ENCODE peak calls at places on chromosomes 12 and 14, in four cellular contexts. G is naive thymus-derived CD4-positive, alpha-beta T cell; O is stomach; M is IMR-90. L is an unnamed sample.

GRCh38 chr12:24045816-24046257 is 96.4 kb upstream of the SOX5 start:
- DNase-seq in M (peak), O (no peak), G (no peak), L (no peak)

GRCh38 chr14:49134940-49135339 is 451.2 kb downstream of the RPS29 start:
- DNase-seq in G (no peak), M (no peak), O (no peak), L (no peak)

GRCh38 chr12:124637586-124637985 is 70.2 kb upstream of the NCOR2 start:
- DNase-seq in G (no peak), O (peak), M (no peak), L (no peak)

GRCh38 chr12:108568653-108569154 is 6.3 kb downstream of the ISCU start:
- DNase-seq in M (no peak), G (peak), O (no peak), L (peak)

GRCh38 chr12:92779902-92780301 is 77.1 kb downstream of the PLEKHG7 start:
- DNase-seq in M (no peak), O (no peak), G (no peak), L (no peak)

GRCh38 chr14:74239848-74240793 is 872 bp downstream of the VSX2 start:
- DNase-seq in O (no peak), G (no peak), M (no peak), L (no peak)

GRCh38 chr12:98059659-98060343 is 455.6 kb upstream of the TMPO start:
- DNase-seq in G (no peak), O (no peak), M (no peak), L (no peak)

GRCh38 chr14:76348898-76349297 is 27.0 kb upstream of the ESRRB start:
- DNase-seq in M (peak), G (no peak), O (no peak), L (no peak)

GRCh38 chr12:112906712-112907414 is at the start of gene OAS1:
- DNase-seq in O (peak), M (peak), G (peak), L (peak)

GRCh38 chr14:20328705-20329104 is 4.4 kb downstream of the CCNB1IP1 start:
- DNase-seq in M (no peak), G (no peak), O (no peak), L (no peak)

GRCh38 chr12:14327717-14328116 is 37.8 kb upstream of the ATF7IP start:
- DNase-seq in M (peak), G (no peak), O (no peak), L (no peak)
- H3K27ac ChIP-seq in M (peak), G (no peak), O (no peak), L (no peak)

GRCh38 chr14:90611936-90612335 is 204.3 kb downstream of the TTC7B start:
- DNase-seq in O (no peak), M (no peak), G (no peak), L (no peak)
- H3K27ac ChIP-seq in O (no peak), M (no peak), G (no peak), L (no peak)

GRCh38 chr14:71290960-71291466 is 383.8 kb downstream of the PCNX1 start:
- DNase-seq in M (peak), O (no peak), G (peak), L (peak)
- H3K27ac ChIP-seq in M (peak), O (no peak), G (no peak), L (no peak)

GRCh38 chr12:26692417-26692816 is 140.6 kb downstream of the ITPR2 start:
- DNase-seq in M (no peak), O (no peak), G (no peak), L (no peak)

GRCh38 chr12:26688344-26688904 is 144.6 kb downstream of the ITPR2 start:
- DNase-seq in M (no peak), O (no peak), G (no peak), L (no peak)

GRCh38 chr12:26689281-26689841 is 143.6 kb downstream of the ITPR2 start:
- DNase-seq in G (no peak), O (no peak), M (no peak), L (no peak)

GRCh38 chr12:26691234-26691970 is 141.6 kb downstream of the ITPR2 start:
- DNase-seq in G (no peak), M (peak), O (no peak), L (no peak)

GRCh38 chr12:26690601-26691000 is 142.4 kb downstream of the ITPR2 start:
- DNase-seq in O (no peak), G (no peak), M (no peak), L (no peak)
- H3K27ac ChIP-seq in O (no peak), G (no peak), M (no peak), L (no peak)

GRCh38 chr12:132325733-132326130 is 3.7 kb downstream of the GALNT9 start:
- DNase-seq in M (no peak), O (no peak), G (no peak), L (no peak)
- H3K27ac ChIP-seq in M (no peak), O (no peak), G (no peak), L (no peak)

GRCh38 chr14:104513641-104514046 is 65.9 kb upstream of the C14orf180 start:
- DNase-seq in M (no peak), G (no peak), O (peak), L (no peak)
- H3K27ac ChIP-seq in M (no peak), G (no peak), O (no peak), L (no peak)

DNA sequence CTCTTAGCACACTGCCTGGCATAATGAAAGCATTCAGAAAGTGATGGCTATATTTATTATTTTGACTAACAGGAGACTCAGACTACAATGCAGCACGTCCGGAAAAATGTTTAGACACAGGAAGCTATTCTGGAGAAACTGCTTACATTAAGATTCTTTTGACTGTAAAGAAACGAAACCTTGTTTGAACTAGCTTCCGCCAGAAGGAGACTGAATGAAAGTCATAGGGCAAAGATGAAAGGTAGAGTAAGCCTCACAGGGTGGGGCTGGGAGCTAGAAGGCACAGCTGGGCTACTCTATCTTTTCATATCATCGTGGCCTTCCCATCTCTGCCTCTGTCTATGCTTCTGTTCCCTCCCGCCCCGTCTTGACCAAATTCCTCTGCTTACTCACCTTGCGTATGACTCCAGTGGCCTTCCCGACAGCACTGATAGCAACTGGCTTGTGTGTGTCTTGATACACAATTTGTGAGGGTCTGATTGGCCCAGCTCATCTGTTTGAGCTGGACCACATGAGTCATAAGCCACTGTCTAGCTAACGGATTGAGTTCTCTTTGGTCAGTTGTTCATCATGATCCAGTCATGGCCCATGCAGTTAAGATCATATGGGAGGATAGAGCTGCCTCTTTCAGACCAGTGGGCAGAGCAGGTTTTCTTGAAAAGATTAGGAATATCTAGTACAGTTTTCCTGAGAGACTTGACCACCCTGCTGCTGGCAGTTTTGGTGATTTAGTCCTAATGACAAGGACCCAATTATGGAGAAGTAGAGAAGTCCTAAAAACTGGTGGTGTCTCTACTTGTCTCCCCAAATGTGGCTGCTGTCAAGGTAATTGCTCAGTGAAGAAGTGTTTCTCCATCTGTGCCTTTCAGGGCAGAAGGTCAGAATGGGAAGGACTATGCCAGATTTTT is 151.5 kb upstream of the SLC38A2 start:
- DNase-seq in M (peak), O (no peak), G (peak), L (no peak)
- H3K27ac ChIP-seq in M (peak), O (peak), G (peak), L (peak)